ENCODE peak calls at places on chromosomes 11 and 22, in ten cellular contexts. One of them, this sample, is unnamed.

GRCh38 chr11:47586043-47586442 is 435 bp upstream of the FAM180B start:
- DNase-seq in non-pigmented ciliary epithelial cell: no peak
- DNase-seq in psoas muscle: no peak
- DNase-seq in activated CD4-positive, alpha-beta T cell treated with anti-CD3 and anti-CD28 coated beads, Interleukin-2, amount 50 U/mL, for 4 hours: no peak
- DNase-seq in skeletal muscle cell: no peak
- DNase-seq in NCI-H2171 treated with DMSO at 0.1 percent for 48 hours: no peak
- DNase-seq in SJSA1: no peak
- DNase-seq in fibroblast of gingiva: no peak
- DNase-seq in NCI-H187 treated with DMSO at 0.1 percent for 48 hours: no peak
- DNase-seq in T follicular helper cell: no peak
- DNase-seq in this sample: no peak

GRCh38 chr11:123616505-123617198 is 37.8 kb downstream of the SCN3B start:
- DNase-seq in non-pigmented ciliary epithelial cell: peak; percentile 35
- DNase-seq in activated CD4-positive, alpha-beta T cell treated with anti-CD3 and anti-CD28 coated beads, Interleukin-2, amount 50 U/mL, for 4 hours: no peak
- DNase-seq in NCI-H2171 treated with DMSO at 0.1 percent for 48 hours: no peak
- DNase-seq in SJSA1: no peak
- DNase-seq in T follicular helper cell: no peak
- DNase-seq in psoas muscle: peak; percentile 84
- DNase-seq in NCI-H187 treated with DMSO at 0.1 percent for 48 hours: no peak
- DNase-seq in skeletal muscle cell: peak; percentile 59
- DNase-seq in fibroblast of gingiva: peak; percentile 38
- DNase-seq in this sample: no peak

GRCh38 chr11:12846766-12847615 is 162.1 kb upstream of the RASSF10 start:
- DNase-seq in NCI-H2171 treated with DMSO at 0.1 percent for 48 hours: peak; percentile 3
- DNase-seq in NCI-H187 treated with DMSO at 0.1 percent for 48 hours: no peak
- DNase-seq in fibroblast of gingiva: no peak
- DNase-seq in SJSA1: no peak
- DNase-seq in non-pigmented ciliary epithelial cell: no peak
- DNase-seq in activated CD4-positive, alpha-beta T cell treated with anti-CD3 and anti-CD28 coated beads, Interleukin-2, amount 50 U/mL, for 4 hours: no peak
- DNase-seq in skeletal muscle cell: no peak
- DNase-seq in psoas muscle: no peak
- DNase-seq in T follicular helper cell: no peak
- DNase-seq in this sample: no peak

GRCh38 chr11:68044145-68044813 is 5.5 kb downstream of the TCIRG1 start:
- DNase-seq in T follicular helper cell: no peak
- DNase-seq in psoas muscle: peak; percentile 36
- DNase-seq in non-pigmented ciliary epithelial cell: no peak
- DNase-seq in SJSA1: no peak
- DNase-seq in fibroblast of gingiva: no peak
- DNase-seq in skeletal muscle cell: no peak
- DNase-seq in activated CD4-positive, alpha-beta T cell treated with anti-CD3 and anti-CD28 coated beads, Interleukin-2, amount 50 U/mL, for 4 hours: no peak
- DNase-seq in NCI-H187 treated with DMSO at 0.1 percent for 48 hours: no peak
- DNase-seq in NCI-H2171 treated with DMSO at 0.1 percent for 48 hours: peak; percentile 50
- DNase-seq in this sample: peak; percentile 55

GRCh38 chr11:1839924-1840779 is 1.4 kb downstream of the TNNI2 start:
- DNase-seq in T follicular helper cell: no peak
- DNase-seq in SJSA1: no peak
- DNase-seq in activated CD4-positive, alpha-beta T cell treated with anti-CD3 and anti-CD28 coated beads, Interleukin-2, amount 50 U/mL, for 4 hours: no peak
- DNase-seq in NCI-H2171 treated with DMSO at 0.1 percent for 48 hours: no peak
- DNase-seq in non-pigmented ciliary epithelial cell: no peak
- DNase-seq in fibroblast of gingiva: no peak
- DNase-seq in NCI-H187 treated with DMSO at 0.1 percent for 48 hours: no peak
- DNase-seq in psoas muscle: peak; percentile 75
- DNase-seq in skeletal muscle cell: no peak
- DNase-seq in this sample: no peak

GRCh38 chr11:72814831-72815618 is 814 bp downstream of the ATG16L2 start:
- DNase-seq in non-pigmented ciliary epithelial cell: no peak
- DNase-seq in SJSA1: peak; percentile 64
- DNase-seq in psoas muscle: no peak
- DNase-seq in skeletal muscle cell: no peak
- DNase-seq in activated CD4-positive, alpha-beta T cell treated with anti-CD3 and anti-CD28 coated beads, Interleukin-2, amount 50 U/mL, for 4 hours: peak; percentile 17
- DNase-seq in NCI-H2171 treated with DMSO at 0.1 percent for 48 hours: peak; percentile 78
- DNase-seq in T follicular helper cell: peak; percentile 27
- DNase-seq in NCI-H187 treated with DMSO at 0.1 percent for 48 hours: peak; percentile 7
- DNase-seq in fibroblast of gingiva: peak; percentile 52
- DNase-seq in this sample: no peak

GRCh38 chr11:380095-380480 is 10.8 kb downstream of the B4GALNT4 start:
- DNase-seq in psoas muscle: no peak
- DNase-seq in activated CD4-positive, alpha-beta T cell treated with anti-CD3 and anti-CD28 coated beads, Interleukin-2, amount 50 U/mL, for 4 hours: no peak
- DNase-seq in SJSA1: no peak
- DNase-seq in non-pigmented ciliary epithelial cell: no peak
- DNase-seq in NCI-H2171 treated with DMSO at 0.1 percent for 48 hours: no peak
- DNase-seq in NCI-H187 treated with DMSO at 0.1 percent for 48 hours: no peak
- DNase-seq in T follicular helper cell: no peak
- DNase-seq in skeletal muscle cell: no peak
- DNase-seq in fibroblast of gingiva: no peak
- DNase-seq in this sample: no peak

GRCh38 chr22:38751422-38752346 is 4.1 kb downstream of the SUN2 start:
- DNase-seq in psoas muscle: peak; percentile 89
- DNase-seq in NCI-H2171 treated with DMSO at 0.1 percent for 48 hours: no peak
- DNase-seq in skeletal muscle cell: peak; percentile 63
- DNase-seq in NCI-H187 treated with DMSO at 0.1 percent for 48 hours: no peak
- DNase-seq in activated CD4-positive, alpha-beta T cell treated with anti-CD3 and anti-CD28 coated beads, Interleukin-2, amount 50 U/mL, for 4 hours: peak; percentile 41
- DNase-seq in non-pigmented ciliary epithelial cell: no peak
- DNase-seq in T follicular helper cell: peak; percentile 56
- DNase-seq in SJSA1: no peak
- DNase-seq in fibroblast of gingiva: no peak
- DNase-seq in this sample: no peak

GRCh38 chr11:78065239-78065638 is 1.6 kb downstream of the THRSP start:
- DNase-seq in NCI-H2171 treated with DMSO at 0.1 percent for 48 hours: no peak
- DNase-seq in NCI-H187 treated with DMSO at 0.1 percent for 48 hours: no peak
- DNase-seq in psoas muscle: no peak
- DNase-seq in SJSA1: no peak
- DNase-seq in non-pigmented ciliary epithelial cell: no peak
- DNase-seq in skeletal muscle cell: no peak
- DNase-seq in activated CD4-positive, alpha-beta T cell treated with anti-CD3 and anti-CD28 coated beads, Interleukin-2, amount 50 U/mL, for 4 hours: no peak
- DNase-seq in fibroblast of gingiva: no peak
- DNase-seq in T follicular helper cell: no peak
- DNase-seq in this sample: no peak

GRCh38 chr11:24585192-24585591 is 88.3 kb downstream of the LUZP2 start:
- DNase-seq in skeletal muscle cell: no peak
- DNase-seq in activated CD4-positive, alpha-beta T cell treated with anti-CD3 and anti-CD28 coated beads, Interleukin-2, amount 50 U/mL, for 4 hours: no peak
- DNase-seq in T follicular helper cell: no peak
- DNase-seq in psoas muscle: no peak
- DNase-seq in NCI-H2171 treated with DMSO at 0.1 percent for 48 hours: no peak
- DNase-seq in non-pigmented ciliary epithelial cell: no peak
- DNase-seq in SJSA1: no peak
- DNase-seq in NCI-H187 treated with DMSO at 0.1 percent for 48 hours: no peak
- DNase-seq in fibroblast of gingiva: no peak
- DNase-seq in this sample: no peak

GRCh38 chr11:108340958-108341357 is 118.1 kb downstream of the ATM start:
- DNase-seq in SJSA1: no peak
- DNase-seq in non-pigmented ciliary epithelial cell: no peak
- DNase-seq in psoas muscle: no peak
- DNase-seq in activated CD4-positive, alpha-beta T cell treated with anti-CD3 and anti-CD28 coated beads, Interleukin-2, amount 50 U/mL, for 4 hours: no peak
- DNase-seq in skeletal muscle cell: no peak
- DNase-seq in fibroblast of gingiva: no peak
- DNase-seq in NCI-H187 treated with DMSO at 0.1 percent for 48 hours: no peak
- DNase-seq in T follicular helper cell: no peak
- DNase-seq in NCI-H2171 treated with DMSO at 0.1 percent for 48 hours: no peak
- DNase-seq in this sample: no peak

GRCh38 chr22:48707749-48708557 is 1119.7 kb downstream of the BRD1 start:
- DNase-seq in T follicular helper cell: no peak
- DNase-seq in NCI-H2171 treated with DMSO at 0.1 percent for 48 hours: no peak
- DNase-seq in SJSA1: no peak
- DNase-seq in skeletal muscle cell: no peak
- DNase-seq in NCI-H187 treated with DMSO at 0.1 percent for 48 hours: no peak
- DNase-seq in non-pigmented ciliary epithelial cell: no peak
- DNase-seq in activated CD4-positive, alpha-beta T cell treated with anti-CD3 and anti-CD28 coated beads, Interleukin-2, amount 50 U/mL, for 4 hours: no peak
- DNase-seq in fibroblast of gingiva: no peak
- DNase-seq in psoas muscle: no peak
- DNase-seq in this sample: no peak

GRCh38 chr11:2325719-2326118 is 23.9 kb downstream of the TSPAN32 start:
- DNase-seq in skeletal muscle cell: no peak
- DNase-seq in activated CD4-positive, alpha-beta T cell treated with anti-CD3 and anti-CD28 coated beads, Interleukin-2, amount 50 U/mL, for 4 hours: no peak
- DNase-seq in psoas muscle: no peak
- DNase-seq in SJSA1: no peak
- DNase-seq in non-pigmented ciliary epithelial cell: no peak
- DNase-seq in fibroblast of gingiva: no peak
- DNase-seq in NCI-H2171 treated with DMSO at 0.1 percent for 48 hours: no peak
- DNase-seq in T follicular helper cell: no peak
- DNase-seq in NCI-H187 treated with DMSO at 0.1 percent for 48 hours: no peak
- DNase-seq in this sample: peak; percentile 16

GRCh38 chr11:11988862-11989261 is 19.6 kb downstream of the DKK3 start:
- DNase-seq in psoas muscle: no peak
- DNase-seq in NCI-H2171 treated with DMSO at 0.1 percent for 48 hours: no peak
- DNase-seq in SJSA1: no peak
- DNase-seq in T follicular helper cell: no peak
- DNase-seq in fibroblast of gingiva: no peak
- DNase-seq in activated CD4-positive, alpha-beta T cell treated with anti-CD3 and anti-CD28 coated beads, Interleukin-2, amount 50 U/mL, for 4 hours: no peak
- DNase-seq in skeletal muscle cell: no peak
- DNase-seq in NCI-H187 treated with DMSO at 0.1 percent for 48 hours: no peak
- DNase-seq in non-pigmented ciliary epithelial cell: no peak
- DNase-seq in this sample: no peak

GRCh38 chr11:117426297-117426685 is 98.6 kb downstream of the CEP164 start:
- DNase-seq in activated CD4-positive, alpha-beta T cell treated with anti-CD3 and anti-CD28 coated beads, Interleukin-2, amount 50 U/mL, for 4 hours: peak; percentile 59
- DNase-seq in NCI-H2171 treated with DMSO at 0.1 percent for 48 hours: peak; percentile 62
- DNase-seq in SJSA1: peak; percentile 65
- DNase-seq in non-pigmented ciliary epithelial cell: peak; percentile 5
- DNase-seq in skeletal muscle cell: peak; percentile 4
- DNase-seq in fibroblast of gingiva: peak; percentile 13
- DNase-seq in psoas muscle: peak; percentile 79
- DNase-seq in T follicular helper cell: peak; percentile 51
- DNase-seq in NCI-H187 treated with DMSO at 0.1 percent for 48 hours: no peak
- DNase-seq in this sample: peak; percentile 77

GRCh38 chr11:45204761-45205160 is 58.3 kb downstream of the PRDM11 start:
- DNase-seq in T follicular helper cell: no peak
- DNase-seq in NCI-H187 treated with DMSO at 0.1 percent for 48 hours: no peak
- DNase-seq in skeletal muscle cell: no peak
- DNase-seq in SJSA1: no peak
- DNase-seq in psoas muscle: no peak
- DNase-seq in NCI-H2171 treated with DMSO at 0.1 percent for 48 hours: no peak
- DNase-seq in fibroblast of gingiva: no peak
- DNase-seq in non-pigmented ciliary epithelial cell: no peak
- DNase-seq in activated CD4-positive, alpha-beta T cell treated with anti-CD3 and anti-CD28 coated beads, Interleukin-2, amount 50 U/mL, for 4 hours: no peak
- DNase-seq in this sample: no peak

GRCh38 chr11:78653294-78653909 is 78.7 kb upstream of the NARS2 start:
- DNase-seq in NCI-H187 treated with DMSO at 0.1 percent for 48 hours: no peak
- DNase-seq in skeletal muscle cell: no peak
- DNase-seq in T follicular helper cell: no peak
- DNase-seq in SJSA1: no peak
- DNase-seq in non-pigmented ciliary epithelial cell: no peak
- DNase-seq in activated CD4-positive, alpha-beta T cell treated with anti-CD3 and anti-CD28 coated beads, Interleukin-2, amount 50 U/mL, for 4 hours: no peak
- DNase-seq in psoas muscle: no peak
- DNase-seq in fibroblast of gingiva: peak; percentile 27
- DNase-seq in NCI-H2171 treated with DMSO at 0.1 percent for 48 hours: no peak
- DNase-seq in this sample: no peak

GRCh38 chr11:44854146-44854545 is 96.5 kb downstream of the TP53I11 start:
- DNase-seq in SJSA1: no peak
- DNase-seq in activated CD4-positive, alpha-beta T cell treated with anti-CD3 and anti-CD28 coated beads, Interleukin-2, amount 50 U/mL, for 4 hours: no peak
- DNase-seq in NCI-H2171 treated with DMSO at 0.1 percent for 48 hours: no peak
- DNase-seq in fibroblast of gingiva: no peak
- DNase-seq in psoas muscle: no peak
- DNase-seq in non-pigmented ciliary epithelial cell: no peak
- DNase-seq in NCI-H187 treated with DMSO at 0.1 percent for 48 hours: no peak
- DNase-seq in T follicular helper cell: no peak
- DNase-seq in skeletal muscle cell: no peak
- DNase-seq in this sample: no peak

GRCh38 chr11:83676061-83676460 is 389.9 kb upstream of the CCDC90B start:
- DNase-seq in T follicular helper cell: no peak
- DNase-seq in fibroblast of gingiva: no peak
- DNase-seq in NCI-H187 treated with DMSO at 0.1 percent for 48 hours: no peak
- DNase-seq in non-pigmented ciliary epithelial cell: no peak
- DNase-seq in psoas muscle: no peak
- DNase-seq in SJSA1: no peak
- DNase-seq in skeletal muscle cell: no peak
- DNase-seq in activated CD4-positive, alpha-beta T cell treated with anti-CD3 and anti-CD28 coated beads, Interleukin-2, amount 50 U/mL, for 4 hours: no peak
- DNase-seq in NCI-H2171 treated with DMSO at 0.1 percent for 48 hours: no peak
- DNase-seq in this sample: no peak

This sample was measured in suprapubic skin.